ENCODE peak calls at places on chromosomes 7 and 10, in six cellular contexts. X is PC-3, Y is psoas muscle, Z is AG04450, C is cardiac muscle cell, G is thoracic aorta. O is an unnamed sample.

GRCh38 chr10:83990126-83990525 is 149.2 kb upstream of the GHITM start:
- DNase-seq in X (no peak), Y (no peak), Z (no peak), C (no peak), G (no peak), O (no peak)

GRCh38 chr7:1555046-1555812 is 776 bp downstream of the TMEM184A start:
- DNase-seq in X (peak; percentile 95), Y (peak; percentile 74), Z (peak; percentile 43), C (peak; percentile 83), G (no peak), O (no peak)

GRCh38 chr7:80642871-80643270 is 4.4 kb downstream of the CD36 start:
- DNase-seq in X (no peak), Y (no peak), Z (no peak), C (no peak), G (no peak), O (no peak)

GRCh38 chr7:52958621-52959140 is 76.8 kb upstream of the POM121L12 start:
- DNase-seq in X (no peak), Y (no peak), Z (no peak), C (no peak), G (no peak), O (no peak)

GRCh38 chr10:7411671-7412481 is 1.0 kb upstream of the SFMBT2 start:
- DNase-seq in X (no peak), Y (no peak), Z (no peak), C (no peak), G (no peak), O (no peak)

GRCh38 chr7:156768698-156769472 is 124.1 kb downstream of the LMBR1 start:
- DNase-seq in X (peak; percentile 32), Y (no peak), Z (no peak), C (peak; percentile 1), G (no peak), O (no peak)

GRCh38 chr10:49542353-49542752 is 3.4 kb upstream of the ERCC6 start:
- DNase-seq in X (no peak), Y (no peak), Z (no peak), C (no peak), G (no peak), O (no peak)

GRCh38 chr7:128022631-128023532 is 8.4 kb downstream of the LRRC4 start:
- DNase-seq in X (peak; percentile 77), Y (no peak), Z (peak; percentile 43), C (peak; percentile 47), G (no peak), O (peak; percentile 58)

GRCh38 chr7:130268463-130269317 is 2.0 kb downstream of the CPA2 start:
- DNase-seq in X (no peak), Y (no peak), Z (no peak), C (no peak), G (no peak), O (no peak)

GRCh38 chr7:105654994-105655900 is 74.0 kb upstream of the EFCAB10 start:
- DNase-seq in X (peak; percentile 44), Y (no peak), Z (peak; percentile 21), C (peak; percentile 91), G (no peak), O (peak; percentile 51)

GRCh38 chr7:16344927-16345326 is 76.4 kb downstream of the CRPPA start:
- DNase-seq in X (no peak), Y (no peak), Z (no peak), C (no peak), G (no peak), O (no peak)

GRCh38 chr7:156089222-156089621 is 277.0 kb upstream of the SHH start:
- DNase-seq in X (no peak), Y (no peak), Z (no peak), C (no peak), G (no peak), O (no peak)

GRCh38 chr7:48742046-48742445 is 182.3 kb upstream of the CDC14C start:
- DNase-seq in X (no peak), Y (no peak), Z (no peak), C (no peak), G (no peak), O (no peak)

GRCh38 chr10:52028518-52028858 is 285.6 kb upstream of the DKK1 start:
- DNase-seq in X (no peak), Y (no peak), Z (no peak), C (no peak), G (no peak), O (no peak)

DNA sequence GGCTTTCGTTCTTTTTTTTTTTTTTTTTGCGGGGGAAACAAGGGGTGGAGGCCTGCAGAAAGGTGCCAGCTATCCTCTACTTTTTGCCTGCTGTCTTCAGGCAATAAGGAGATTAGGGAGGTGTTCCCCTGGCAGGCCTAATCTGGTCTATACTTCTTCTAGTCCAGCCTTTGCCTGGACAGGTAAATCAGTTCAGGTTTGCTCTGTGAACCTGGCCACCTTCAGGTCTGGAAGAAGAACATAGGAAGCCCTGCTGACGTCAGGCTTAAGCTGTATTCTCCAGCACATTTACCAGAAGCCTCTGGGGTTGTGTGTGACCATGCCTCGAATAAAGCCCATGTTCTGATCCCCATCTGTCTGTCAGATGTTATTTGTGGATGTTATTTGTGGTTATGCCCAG is 115.4 kb downstream of the SDK1 start:
- DNase-seq in X (no peak), Y (no peak), Z (no peak), C (no peak), G (no peak), O (no peak)
- H3K27ac ChIP-seq in X (no peak overlapping the region), Y (no peak overlapping the region), Z (no peak overlapping the region), C (no peak overlapping the region), G (no peak overlapping the region), O (no peak overlapping the region)

GRCh38 chr10:26468291-26468690 is 30.1 kb downstream of the APBB1IP start:
- DNase-seq in X (peak; percentile 14), Y (no peak), Z (no peak), C (no peak), G (no peak), O (no peak)

GRCh38 chr10:26468691-26469090 is 30.6 kb downstream of the APBB1IP start:
- DNase-seq in X (no peak), Y (no peak), Z (no peak), C (no peak), G (no peak), O (no peak)

GRCh38 chr10:26474062-26474461 is 35.9 kb downstream of the APBB1IP start:
- DNase-seq in X (no peak), Y (no peak), Z (no peak), C (no peak), G (no peak), O (no peak)

GRCh38 chr10:26475448-26475847 is 37.3 kb downstream of the APBB1IP start:
- DNase-seq in X (no peak), Y (no peak), Z (no peak), C (no peak), G (no peak), O (no peak)

GRCh38 chr10:26472440-26472778 is 34.3 kb downstream of the APBB1IP start:
- DNase-seq in X (no peak), Y (no peak), Z (no peak), C (no peak), G (no peak), O (no peak)
- H3K4me3 ChIP-seq in X (no peak overlapping the region), Y (no peak overlapping the region), Z (no peak overlapping the region), C (no peak overlapping the region), G (no peak overlapping the region), O (no peak overlapping the region)

GRCh38 chr10:42519079-42519478 is 119.3 kb downstream of the ZNF33B start:
- DNase-seq in X (no peak), Y (no peak), Z (no peak), C (no peak), G (no peak), O (no peak)
- H3K9me3 ChIP-seq in X (peaks cover 73% of the 10 kb centered on the region), Y (peaks cover 92% of the 10 kb centered on the region), Z (peaks cover 34% of the 10 kb centered on the region), C (peaks cover 3% of the 10 kb centered on the region), G (peaks cover 100% of the 10 kb centered on the region), O (no peaks in the 10 kb centered on the region)

GRCh38 chr10:15344876-15345285 is 26.2 kb downstream of the FAM171A1 start:
- DNase-seq in X (peak; percentile 62), Y (no peak), Z (no peak), C (peak; percentile 97), G (no peak), O (peak; percentile 84)
- H3K27ac ChIP-seq in X (peak overlapping the region; percentile 34), Y (no peak overlapping the region), Z (no peak overlapping the region), C (no peak overlapping the region), G (no peak overlapping the region), O (peak overlapping the region; percentile 83)

GRCh38 chr10:131998050-131998844 is 16.5 kb upstream of the BNIP3 start:
- DNase-seq in X (no peak), Y (no peak), Z (no peak), C (no peak), G (no peak), O (no peak)
- H3K4me3 ChIP-seq in X (peak overlapping the region; percentile 4), Y (peak overlapping the region; percentile 43), Z (no peak overlapping the region), C (no peak overlapping the region), G (no peak overlapping the region), O (no peak overlapping the region)

GRCh38 chr7:2576742-2577491 is 18.1 kb downstream of the IQCE start:
- DNase-seq in X (no peak), Y (no peak), Z (no peak), C (no peak), G (no peak), O (no peak)

GRCh38 chr7:2573747-2574146 is 15.0 kb downstream of the IQCE start:
- DNase-seq in X (no peak), Y (peak; percentile 23), Z (no peak), C (no peak), G (no peak), O (no peak)

GRCh38 chr7:2575046-2575732 is 16.4 kb downstream of the IQCE start:
- DNase-seq in X (no peak), Y (peak; percentile 31), Z (no peak), C (no peak), G (no peak), O (no peak)

GRCh38 chr7:2577914-2578680 is 19.3 kb downstream of the IQCE start:
- DNase-seq in X (no peak), Y (no peak), Z (no peak), C (no peak), G (no peak), O (no peak)

DNA sequence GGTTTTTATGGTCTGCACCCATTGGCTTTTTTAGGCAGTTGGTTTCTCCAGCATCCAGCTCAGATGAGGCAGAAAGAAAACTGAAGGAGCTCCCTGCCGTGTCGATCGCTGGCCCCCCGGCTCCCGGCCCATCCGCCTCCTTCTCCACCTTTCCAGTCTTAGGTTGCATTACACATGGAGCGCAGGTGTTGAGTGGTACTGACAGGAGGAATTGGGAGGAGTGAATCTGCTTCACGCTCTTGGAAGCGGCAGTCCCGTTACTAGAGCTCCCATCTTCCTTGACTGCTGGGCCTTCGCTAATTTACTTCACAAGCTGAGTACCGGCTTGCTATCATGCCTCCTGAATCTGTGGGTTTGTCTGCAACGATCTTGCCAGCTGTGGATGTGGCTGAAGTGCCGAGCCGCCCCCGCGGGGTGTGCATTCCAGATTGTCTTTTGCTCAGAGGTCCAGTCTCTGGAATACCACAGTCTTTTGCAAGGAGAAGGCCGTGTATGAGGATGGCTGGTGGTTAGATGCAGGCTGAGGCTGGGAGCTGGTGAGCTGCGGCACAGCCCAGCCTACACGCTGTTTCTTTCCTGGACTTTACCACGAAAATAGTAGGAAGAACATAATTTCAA is 17.1 kb downstream of the IQCE start:
- DNase-seq in X (no peak), Y (peak; percentile 15), Z (no peak), C (peak; percentile 29), G (no peak), O (no peak)
- H3K9me3 ChIP-seq in X (no peaks in the 10 kb centered on the region), Y (no peaks in the 10 kb centered on the region), Z (no peaks in the 10 kb centered on the region), C (no peaks in the 10 kb centered on the region), G (no peaks in the 10 kb centered on the region), O (no peaks in the 10 kb centered on the region)

GRCh38 chr7:28623105-28623730 is 210.9 kb downstream of the CREB5 start:
- DNase-seq in X (peak; percentile 40), Y (no peak), Z (peak; percentile 36), C (peak; percentile 12), G (no peak), O (no peak)
- H3K27ac ChIP-seq in X (no peak overlapping the region), Y (peak overlapping the region; percentile 91), Z (no peak overlapping the region), C (no peak overlapping the region), G (no peak overlapping the region), O (no peak overlapping the region)

GRCh38 chr10:110269641-110270318 is 34.9 kb downstream of the SMNDC1 start:
- DNase-seq in X (no peak), Y (no peak), Z (no peak), C (peak; percentile 60), G (no peak), O (peak; percentile 18)
- H3K4me3 ChIP-seq in X (no peak overlapping the region), Y (peak overlapping the region; percentile 59), Z (no peak overlapping the region), C (no peak overlapping the region), G (peak overlapping the region; percentile 61), O (no peak overlapping the region)

O was measured in SJCRH30.